ENCODE peak calls at places on chromosome 14, in six cellular contexts. One of them, this sample, is unnamed.

GRCh38 chr14:97275276-97275675 is 478.1 kb downstream of the VRK1 start:
- DNase-seq in RPMI8226: no peak
- DNase-seq in activated T-cell treated with anti-CD3 and anti-CD28 coated beads, Interleukin-2, amount 50 U/mL, for 1 hour: no peak
- DNase-seq in bronchial epithelial cell: no peak
- DNase-seq in NCI-H1105 treated with DMSO at 0.1 percent for 48 hours: no peak
- DNase-seq in IMR-90: no peak
- DNase-seq in this sample: no peak

GRCh38 chr14:42113358-42114070 is 506.8 kb downstream of the LRFN5 start:
- DNase-seq in RPMI8226: no peak
- DNase-seq in activated T-cell treated with anti-CD3 and anti-CD28 coated beads, Interleukin-2, amount 50 U/mL, for 1 hour: no peak
- DNase-seq in bronchial epithelial cell: no peak
- DNase-seq in NCI-H1105 treated with DMSO at 0.1 percent for 48 hours: no peak
- DNase-seq in IMR-90: no peak
- DNase-seq in this sample: no peak

GRCh38 chr14:20332386-20332945 is 613 bp downstream of the CCNB1IP1 start:
- DNase-seq in RPMI8226: no peak
- DNase-seq in activated T-cell treated with anti-CD3 and anti-CD28 coated beads, Interleukin-2, amount 50 U/mL, for 1 hour: no peak
- DNase-seq in bronchial epithelial cell: no peak
- DNase-seq in NCI-H1105 treated with DMSO at 0.1 percent for 48 hours: no peak
- DNase-seq in IMR-90: no peak
- DNase-seq in this sample: no peak

GRCh38 chr14:50488521-50488920 is 43.8 kb downstream of the MAP4K5 start:
- DNase-seq in RPMI8226: no peak
- DNase-seq in activated T-cell treated with anti-CD3 and anti-CD28 coated beads, Interleukin-2, amount 50 U/mL, for 1 hour: no peak
- DNase-seq in bronchial epithelial cell: no peak
- DNase-seq in NCI-H1105 treated with DMSO at 0.1 percent for 48 hours: no peak
- DNase-seq in IMR-90: no peak
- DNase-seq in this sample: no peak

GRCh38 chr14:38536376-38537038 is 280.6 kb upstream of the CLEC14A start:
- DNase-seq in RPMI8226: no peak
- DNase-seq in activated T-cell treated with anti-CD3 and anti-CD28 coated beads, Interleukin-2, amount 50 U/mL, for 1 hour: no peak
- DNase-seq in bronchial epithelial cell: no peak
- DNase-seq in NCI-H1105 treated with DMSO at 0.1 percent for 48 hours: no peak
- DNase-seq in IMR-90: peak; percentile 8
- DNase-seq in this sample: no peak

GRCh38 chr14:54894995-54895394 is 7.6 kb downstream of the GCH1 start:
- DNase-seq in RPMI8226: no peak
- DNase-seq in activated T-cell treated with anti-CD3 and anti-CD28 coated beads, Interleukin-2, amount 50 U/mL, for 1 hour: no peak
- DNase-seq in bronchial epithelial cell: peak; percentile 50
- DNase-seq in NCI-H1105 treated with DMSO at 0.1 percent for 48 hours: no peak
- DNase-seq in IMR-90: peak; percentile 45
- DNase-seq in this sample: peak; percentile 60

GRCh38 chr14:50338547-50338946 is 26.4 kb downstream of the DMAC2L start:
- DNase-seq in RPMI8226: no peak
- DNase-seq in activated T-cell treated with anti-CD3 and anti-CD28 coated beads, Interleukin-2, amount 50 U/mL, for 1 hour: no peak
- DNase-seq in bronchial epithelial cell: no peak
- DNase-seq in NCI-H1105 treated with DMSO at 0.1 percent for 48 hours: no peak
- DNase-seq in IMR-90: no peak
- DNase-seq in this sample: no peak

GRCh38 chr14:81449114-81449513 is 49.0 kb upstream of the STON2 start:
- DNase-seq in RPMI8226: no peak
- DNase-seq in activated T-cell treated with anti-CD3 and anti-CD28 coated beads, Interleukin-2, amount 50 U/mL, for 1 hour: no peak
- DNase-seq in bronchial epithelial cell: no peak
- DNase-seq in NCI-H1105 treated with DMSO at 0.1 percent for 48 hours: no peak
- DNase-seq in IMR-90: no peak
- DNase-seq in this sample: no peak

GRCh38 chr14:24298892-24299254 is 707 bp downstream of the DHRS1 start:
- DNase-seq in RPMI8226: peak; percentile 28
- DNase-seq in activated T-cell treated with anti-CD3 and anti-CD28 coated beads, Interleukin-2, amount 50 U/mL, for 1 hour: no peak
- DNase-seq in bronchial epithelial cell: peak; percentile 92
- DNase-seq in NCI-H1105 treated with DMSO at 0.1 percent for 48 hours: no peak
- DNase-seq in IMR-90: peak; percentile 77
- DNase-seq in this sample: peak; percentile 91

GRCh38 chr14:56087824-56088571 is 30.2 kb upstream of the PELI2 start:
- DNase-seq in RPMI8226: no peak
- DNase-seq in activated T-cell treated with anti-CD3 and anti-CD28 coated beads, Interleukin-2, amount 50 U/mL, for 1 hour: no peak
- DNase-seq in bronchial epithelial cell: no peak
- DNase-seq in NCI-H1105 treated with DMSO at 0.1 percent for 48 hours: peak; percentile 42
- DNase-seq in IMR-90: no peak
- DNase-seq in this sample: no peak

GRCh38 chr14:69464829-69465228 is 19.7 kb upstream of the PLEKHD1 start:
- DNase-seq in RPMI8226: no peak
- DNase-seq in activated T-cell treated with anti-CD3 and anti-CD28 coated beads, Interleukin-2, amount 50 U/mL, for 1 hour: no peak
- DNase-seq in bronchial epithelial cell: no peak
- DNase-seq in NCI-H1105 treated with DMSO at 0.1 percent for 48 hours: no peak
- DNase-seq in IMR-90: peak; percentile 98
- DNase-seq in this sample: peak; percentile 94

GRCh38 chr14:99158150-99158549 is 113.8 kb downstream of the BCL11B start:
- DNase-seq in RPMI8226: no peak
- DNase-seq in activated T-cell treated with anti-CD3 and anti-CD28 coated beads, Interleukin-2, amount 50 U/mL, for 1 hour: no peak
- DNase-seq in bronchial epithelial cell: no peak
- DNase-seq in NCI-H1105 treated with DMSO at 0.1 percent for 48 hours: no peak
- DNase-seq in IMR-90: no peak
- DNase-seq in this sample: no peak

This sample was measured in EL.